ENCODE peak calls at places on chromosomes 6 and 20, in eight cellular contexts. T is effector memory CD4-positive, alpha-beta T cell; I is lower lobe of right lung; S is HepG2; V is lung; M is body of pancreas; B is OCI-LY7; R is aorta. Q is an unnamed sample.

GRCh38 chr6:32131439-32131948 is 1.4 kb upstream of the FKBPL start:
- DNase-seq in T (no peak), I (no peak), S (no peak), V (no peak), M (no peak), B (no peak), R (no peak), Q (no peak)

GRCh38 chr20:35404614-35405259 is 7.0 kb downstream of the UQCC1 start:
- DNase-seq in T (no peak), I (no peak), S (no peak), V (no peak), M (no peak), B (peak), R (no peak), Q (no peak)

GRCh38 chr20:2687514-2687913 is 5.1 kb upstream of the EBF4 start:
- DNase-seq in T (no peak), I (no peak), S (no peak), V (no peak), M (no peak), B (no peak), R (no peak), Q (no peak)

GRCh38 chr20:8901237-8902025 is 167.5 kb upstream of the PLCB4 start:
- DNase-seq in T (no peak), I (no peak), S (no peak), V (no peak), M (no peak), B (no peak), R (peak), Q (no peak)

GRCh38 chr20:50372770-50373088 is 137.5 kb upstream of the PTPN1 start:
- DNase-seq in T (no peak), I (no peak), S (peak), V (no peak), M (peak), B (no peak), R (no peak), Q (no peak)

GRCh38 chr20:11350126-11351005 is 567.3 kb upstream of the BTBD3 start:
- DNase-seq in T (no peak), I (no peak), S (no peak), V (peak), M (no peak), B (no peak), R (no peak), Q (no peak)

GRCh38 chr6:18148304-18149025 is 6.4 kb downstream of the TPMT start:
- DNase-seq in T (no peak), I (no peak), S (no peak), V (no peak), M (no peak), B (no peak), R (no peak), Q (no peak)

GRCh38 chr6:127102299-127102698 is 16.2 kb upstream of the RSPO3 start:
- DNase-seq in T (no peak), I (no peak), S (no peak), V (no peak), M (no peak), B (no peak), R (no peak), Q (no peak)

GRCh38 chr6:139588734-139589418 is 214.4 kb upstream of the CITED2 start:
- DNase-seq in T (no peak), I (no peak), S (peak), V (no peak), M (no peak), B (no peak), R (no peak), Q (no peak)

GRCh38 chr6:44010411-44011349 is 116.6 kb downstream of the MRPL14 start:
- DNase-seq in T (no peak), I (no peak), S (no peak), V (no peak), M (peak), B (no peak), R (peak), Q (peak)

GRCh38 chr6:27591660-27592059 is 118.8 kb upstream of the ZNF184 start:
- DNase-seq in T (no peak), I (no peak), S (peak), V (no peak), M (no peak), B (no peak), R (no peak), Q (peak)

GRCh38 chr6:18115356-18115755 is 7.1 kb downstream of the NHLRC1 start:
- DNase-seq in T (no peak), I (no peak), S (no peak), V (no peak), M (no peak), B (no peak), R (no peak), Q (no peak)

GRCh38 chr6:45657243-45657642 is 279.5 kb upstream of the SUPT3H start:
- DNase-seq in T (no peak), I (no peak), S (no peak), V (no peak), M (no peak), B (no peak), R (no peak), Q (no peak)

GRCh38 chr20:1979116-1979778 is 14.6 kb downstream of the PDYN start:
- DNase-seq in T (no peak), I (no peak), S (no peak), V (no peak), M (no peak), B (no peak), R (no peak), Q (no peak)

GRCh38 chr6:166786704-166787293 is 159.7 kb upstream of the RPS6KA2 start:
- DNase-seq in T (no peak), I (no peak), S (peak), V (peak), M (no peak), B (peak), R (no peak), Q (peak)

GRCh38 chr6:90131614-90132423 is 164.8 kb downstream of the BACH2 start:
- DNase-seq in T (no peak), I (no peak), S (no peak), V (no peak), M (peak), B (no peak), R (peak), Q (no peak)

GRCh38 chr6:73514746-73515110 is 6.1 kb downstream of the EEF1A1 start:
- DNase-seq in T (no peak), I (no peak), S (no peak), V (no peak), M (no peak), B (no peak), R (no peak), Q (peak)

GRCh38 chr20:14707026-14707680 is 369.7 kb upstream of the FLRT3 start:
- DNase-seq in T (no peak), I (no peak), S (no peak), V (no peak), M (no peak), B (no peak), R (no peak), Q (no peak)

GRCh38 chr20:33653900-33654596 is 8.1 kb upstream of the C20orf144 start:
- DNase-seq in T (no peak), I (peak), S (no peak), V (peak), M (peak), B (no peak), R (no peak), Q (peak)

GRCh38 chr6:119728220-119728750 is 378.7 kb upstream of the MAN1A1 start:
- DNase-seq in T (no peak), I (no peak), S (peak), V (no peak), M (no peak), B (no peak), R (no peak), Q (no peak)

GRCh38 chr20:37474386-37474785 is 46.7 kb upstream of the NNAT start:
- DNase-seq in T (no peak), I (no peak), S (no peak), V (no peak), M (no peak), B (no peak), R (no peak), Q (no peak)

GRCh38 chr6:91704531-91704930 is 1117.7 kb upstream of the MAP3K7 start:
- DNase-seq in T (no peak), I (no peak), S (no peak), V (no peak), M (no peak), B (no peak), R (no peak), Q (no peak)

GRCh38 chr20:63772781-63773520 is 33.4 kb downstream of the SLC2A4RG start:
- DNase-seq in T (no peak), I (peak), S (no peak), V (no peak), M (no peak), B (no peak), R (no peak), Q (no peak)

GRCh38 chr20:25987073-25987927 is 290.6 kb upstream of the ZNF337 start:
- DNase-seq in T (peak), I (peak), S (no peak), V (no peak), M (peak), B (peak), R (peak), Q (peak)

GRCh38 chr6:77450924-77451323 is 12.4 kb downstream of the HTR1B start:
- DNase-seq in T (no peak), I (no peak), S (no peak), V (no peak), M (no peak), B (no peak), R (no peak), Q (no peak)

GRCh38 chr20:4740774-4741431 is 19.2 kb downstream of the PRND start:
- DNase-seq in T (peak), I (no peak), S (peak), V (no peak), M (peak), B (peak), R (peak), Q (peak)

GRCh38 chr20:1809121-1809520 is 86.1 kb upstream of the SIRPA start:
- DNase-seq in T (no peak), I (no peak), S (peak), V (no peak), M (no peak), B (no peak), R (no peak), Q (no peak)

GRCh38 chr20:57980526-57980925 is 247.9 kb downstream of the ANKRD60 start:
- DNase-seq in T (no peak), I (no peak), S (no peak), V (no peak), M (no peak), B (no peak), R (no peak), Q (no peak)

GRCh38 chr6:106927531-106928398 is 46.8 kb downstream of the CD24 start:
- DNase-seq in T (no peak), I (no peak), S (peak), V (no peak), M (peak), B (peak), R (no peak), Q (peak)

GRCh38 chr6:68958327-68958726 is 323.2 kb downstream of the ADGRB3 start:
- DNase-seq in T (no peak), I (no peak), S (peak), V (no peak), M (no peak), B (peak), R (no peak), Q (no peak)

GRCh38 chr20:43820742-43821330 is 93.8 kb upstream of the TOX2 start:
- DNase-seq in T (no peak), I (no peak), S (no peak), V (no peak), M (no peak), B (no peak), R (no peak), Q (no peak)

GRCh38 chr6:158220786-158221442 is 52.8 kb downstream of the GTF2H5 start:
- DNase-seq in T (peak), I (peak), S (peak), V (peak), M (peak), B (peak), R (peak), Q (peak)

GRCh38 chr6:125910518-125910917 is 46.1 kb upstream of the HINT3 start:
- DNase-seq in T (no peak), I (no peak), S (no peak), V (no peak), M (no peak), B (no peak), R (no peak), Q (no peak)

GRCh38 chr6:137851669-137852068 is 15.4 kb upstream of the TNFAIP3 start:
- DNase-seq in T (no peak), I (no peak), S (no peak), V (no peak), M (no peak), B (no peak), R (no peak), Q (no peak)

GRCh38 chr6:112163295-112164257 is 76.2 kb downstream of the FAM229B start:
- DNase-seq in T (peak), I (peak), S (peak), V (peak), M (peak), B (peak), R (peak), Q (peak)

GRCh38 chr6:138491020-138491419 is 8.3 kb downstream of the NHSL1 start:
- DNase-seq in T (no peak), I (no peak), S (no peak), V (no peak), M (no peak), B (no peak), R (no peak), Q (no peak)

DNA sequence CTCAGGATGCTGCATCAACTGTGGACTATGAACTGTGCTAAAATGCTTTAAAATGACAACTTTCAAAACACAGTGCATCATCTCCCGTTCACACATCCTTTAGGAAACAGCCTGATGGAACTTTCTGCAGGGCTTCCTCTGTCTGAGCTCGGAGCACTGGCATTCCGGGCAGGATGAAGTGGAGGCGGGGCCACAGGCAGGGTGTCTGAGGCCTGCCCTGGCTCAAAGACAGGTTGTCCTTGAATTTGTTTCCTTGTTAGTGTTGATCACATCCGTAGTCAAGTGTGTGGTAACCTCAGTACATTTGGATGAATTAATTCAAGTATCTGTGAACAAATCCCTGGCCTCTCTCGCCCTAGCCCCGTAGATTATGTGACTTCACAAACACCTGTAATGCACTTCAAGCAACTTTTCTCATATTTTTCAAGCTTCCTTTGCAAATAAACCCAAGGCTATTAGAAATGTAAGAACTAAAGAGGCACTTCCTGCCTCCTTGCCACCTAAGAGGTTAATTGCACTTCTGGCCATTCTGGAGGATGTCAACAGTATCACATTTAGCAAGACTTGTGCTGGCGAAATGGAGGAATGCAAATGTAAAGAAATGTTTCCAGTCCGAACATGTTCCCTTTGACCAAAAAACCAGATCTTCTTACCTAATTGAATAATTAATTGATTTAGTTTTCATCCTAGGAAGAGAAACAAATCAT is 3.1 kb downstream of the CD93 start:
- DNase-seq in T (no peak), I (peak), S (no peak), V (peak), M (peak), B (no peak), R (peak), Q (peak)
- H3K4me3 ChIP-seq in T (no peak), I (peak), S (no peak), V (no peak), M (no peak), B (no peak), R (no peak), Q (no peak)

GRCh38 chr6:6885521-6886088 is 222.2 kb upstream of the RREB1 start:
- DNase-seq in T (no peak), I (peak), S (no peak), V (peak), M (peak), B (no peak), R (peak), Q (no peak)
- H3K27ac ChIP-seq in T (no peak), I (peak), S (no peak), V (peak), M (no peak), B (no peak), R (no peak), Q (no peak)

GRCh38 chr20:62740286-62741141 is 31.9 kb downstream of the NTSR1 start:
- DNase-seq in T (peak), I (peak), S (peak), V (peak), M (peak), B (no peak), R (peak), Q (no peak)

GRCh38 chr20:62739581-62740285 is 31.1 kb downstream of the NTSR1 start:
- DNase-seq in T (peak), I (peak), S (no peak), V (no peak), M (peak), B (no peak), R (peak), Q (no peak)

GRCh38 chr20:62737271-62737761 is 28.7 kb downstream of the NTSR1 start:
- DNase-seq in T (no peak), I (peak), S (no peak), V (no peak), M (no peak), B (no peak), R (peak), Q (no peak)

GRCh38 chr20:62737971-62738881 is 29.6 kb downstream of the NTSR1 start:
- DNase-seq in T (no peak), I (peak), S (no peak), V (no peak), M (peak), B (no peak), R (peak), Q (no peak)

GRCh38 chr20:62739067-62739466 is 30.4 kb downstream of the NTSR1 start:
- DNase-seq in T (no peak), I (no peak), S (no peak), V (no peak), M (peak), B (no peak), R (peak), Q (no peak)
- H3K4me3 ChIP-seq in T (no peak), I (no peak), S (no peak), V (no peak), M (no peak), B (no peak), R (no peak), Q (no peak)

GRCh38 chr6:14274552-14275492 is 157.2 kb downstream of the CD83 start:
- DNase-seq in T (no peak), I (peak), S (no peak), V (no peak), M (no peak), B (no peak), R (no peak), Q (peak)
- H3K27ac ChIP-seq in T (no peak), I (no peak), S (no peak), V (no peak), M (no peak), B (peak), R (no peak), Q (no peak)

DNA sequence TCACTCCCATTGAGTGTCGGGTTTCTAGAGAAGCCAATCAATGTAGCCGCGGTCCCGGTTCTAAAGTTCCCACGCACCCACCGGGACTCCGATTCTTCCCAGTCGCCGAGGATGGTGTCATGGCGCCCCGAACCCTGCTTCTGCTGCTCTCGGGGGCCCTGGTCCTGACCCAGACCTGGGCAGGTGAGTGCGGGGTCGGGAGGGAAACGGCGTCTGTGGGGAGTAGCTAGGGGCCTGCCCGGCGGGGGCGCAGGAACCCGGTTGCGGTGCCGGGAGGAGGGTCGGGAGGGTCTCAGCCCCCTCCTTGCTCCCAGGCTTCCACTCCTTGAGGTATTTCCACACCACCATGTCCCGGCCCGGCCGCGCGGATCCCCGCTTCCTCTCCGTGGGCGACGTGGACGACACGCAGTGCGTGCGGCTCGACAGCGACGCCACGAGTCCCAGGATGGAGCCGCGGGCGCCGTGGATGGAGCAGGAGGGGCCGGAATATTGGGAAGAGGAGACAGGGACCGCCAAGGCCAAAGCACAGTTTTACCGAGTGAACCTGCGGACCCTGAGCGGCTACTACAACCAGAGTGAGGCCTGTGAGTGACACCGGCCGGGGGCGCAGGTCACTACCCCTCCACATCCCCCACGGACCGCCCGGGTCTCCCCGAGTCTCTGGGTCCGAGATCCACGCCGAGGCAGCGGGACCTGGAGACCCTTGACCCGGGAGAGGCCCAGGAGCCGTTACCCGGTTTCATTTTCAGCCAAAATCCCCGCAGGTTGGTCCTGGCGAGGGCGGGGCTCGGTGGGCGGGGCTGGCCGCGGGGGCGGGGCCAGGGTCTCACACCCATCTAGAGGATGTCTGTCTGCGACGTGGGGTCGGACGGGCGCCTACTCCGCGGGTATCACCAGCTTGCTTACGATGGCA is 35.2 kb upstream of the HLA-G start:
- DNase-seq in T (peak), I (peak), S (no peak), V (peak), M (peak), B (no peak), R (peak), Q (peak)
- H3K4me3 ChIP-seq in T (peak), I (peak), S (no peak), V (peak), M (peak), B (peak), R (peak), Q (peak)

GRCh38 chr20:54107181-54107580 is 36.8 kb upstream of the BCAS1 start:
- DNase-seq in T (no peak), I (no peak), S (no peak), V (no peak), M (no peak), B (no peak), R (no peak), Q (no peak)
- H3K27ac ChIP-seq in T (no peak), I (no peak), S (peak), V (no peak), M (no peak), B (no peak), R (no peak), Q (no peak)

Q was measured in endodermal cell.